ENCODE peak calls at places on chromosomes 3 and 15, in six cellular contexts. F is nephron progenitor cell, I is lower leg skin, E is OCI-LY7, T is Calu3, L is NB4. G is an unnamed sample.

GRCh38 chr3:150613709-150614480 is 10.8 kb downstream of the SELENOT start:
- DNase-seq in F (no peak), I (no peak), E (no peak), T (no peak), L (no peak), G (no peak)

GRCh38 chr3:159775372-159775961 is 213.2 kb upstream of the IL12A start:
- DNase-seq in F (peak), I (peak), E (no peak), T (peak), L (no peak), G (no peak)

GRCh38 chr3:158809642-158810041 is 7.8 kb downstream of the MFSD1 start:
- DNase-seq in F (no peak), I (no peak), E (no peak), T (no peak), L (peak), G (no peak)

GRCh38 chr3:195692361-195692700 is 28.4 kb upstream of the MUC20 start:
- DNase-seq in F (no peak), I (no peak), E (no peak), T (no peak), L (no peak), G (no peak)

GRCh38 chr3:108818404-108818803 is 4.2 kb upstream of the TRAT1 start:
- DNase-seq in F (peak), I (no peak), E (peak), T (peak), L (peak), G (no peak)

GRCh38 chr15:98070132-98070531 is 109.6 kb downstream of the ARRDC4 start:
- DNase-seq in F (no peak), I (no peak), E (no peak), T (no peak), L (no peak), G (no peak)

GRCh38 chr3:59764131-59764530 is 714.3 kb upstream of the CFAP20DC start:
- DNase-seq in F (no peak), I (no peak), E (no peak), T (no peak), L (no peak), G (no peak)

GRCh38 chr3:73621388-73621787 is 3.4 kb downstream of the PDZRN3 start:
- DNase-seq in F (no peak), I (no peak), E (no peak), T (no peak), L (no peak), G (no peak)

GRCh38 chr3:124395584-124396340 is 334.5 kb upstream of the UMPS start:
- DNase-seq in F (no peak), I (no peak), E (no peak), T (no peak), L (no peak), G (no peak)

GRCh38 chr15:64877435-64877834 is 34.3 kb upstream of the ANKDD1A start:
- DNase-seq in F (no peak), I (peak), E (no peak), T (no peak), L (peak), G (no peak)

GRCh38 chr15:69551391-69552056 is 98.9 kb downstream of the RPLP1 start:
- DNase-seq in F (no peak), I (no peak), E (no peak), T (peak), L (no peak), G (no peak)

GRCh38 chr15:77186518-77187095 is 115.7 kb upstream of the TSPAN3 start:
- DNase-seq in F (no peak), I (no peak), E (peak), T (peak), L (peak), G (no peak)

GRCh38 chr15:75904241-75904631 is 558 bp downstream of the FBXO22 start:
- DNase-seq in F (peak), I (no peak), E (peak), T (peak), L (peak), G (no peak)

DNA sequence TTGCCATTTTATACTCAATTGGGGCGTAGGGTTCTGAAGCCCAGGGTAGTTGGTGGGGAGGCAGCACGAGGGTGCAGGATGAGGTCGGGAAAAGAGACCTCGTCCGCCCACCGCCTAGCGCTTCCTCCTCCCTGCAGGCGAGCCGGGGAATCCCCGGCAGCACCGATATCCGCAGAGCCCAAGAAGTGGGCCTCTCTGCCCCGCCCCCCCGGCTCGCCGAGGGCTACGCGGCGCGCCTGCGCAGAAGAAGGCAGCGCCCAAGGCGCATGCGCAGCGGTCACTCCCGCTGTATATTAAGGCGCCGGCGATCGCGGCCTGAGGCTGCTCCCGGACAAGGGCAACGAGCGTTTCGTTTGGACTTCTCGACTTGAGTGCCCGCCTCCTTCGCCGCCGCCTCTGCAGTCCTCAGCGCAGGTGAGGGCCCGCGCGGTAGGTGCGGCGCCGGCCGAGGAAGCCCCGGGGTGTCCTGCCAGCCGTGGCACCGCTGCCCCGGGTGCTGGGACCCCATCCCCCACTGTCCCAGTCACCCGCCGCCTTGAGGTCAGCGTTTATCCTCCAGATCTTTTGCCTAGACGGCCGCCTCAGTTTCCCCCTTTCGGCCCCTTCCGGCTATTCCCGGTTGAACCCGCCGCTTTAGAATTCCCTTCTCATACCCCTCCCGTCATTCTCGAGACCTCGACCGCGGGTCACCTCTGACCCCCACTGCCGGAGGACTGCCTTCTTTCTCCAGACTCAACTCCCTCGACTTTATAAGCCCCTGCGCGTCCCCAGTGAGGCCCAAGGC is at the start of gene ALAS1:
- DNase-seq in F (peak), I (peak), E (peak), T (peak), L (peak), G (peak)
- TF ChIP-seq CTCF in F (peak), I (no peak), E (no peak), T (no peak), L (no peak), G (no peak)

DNA sequence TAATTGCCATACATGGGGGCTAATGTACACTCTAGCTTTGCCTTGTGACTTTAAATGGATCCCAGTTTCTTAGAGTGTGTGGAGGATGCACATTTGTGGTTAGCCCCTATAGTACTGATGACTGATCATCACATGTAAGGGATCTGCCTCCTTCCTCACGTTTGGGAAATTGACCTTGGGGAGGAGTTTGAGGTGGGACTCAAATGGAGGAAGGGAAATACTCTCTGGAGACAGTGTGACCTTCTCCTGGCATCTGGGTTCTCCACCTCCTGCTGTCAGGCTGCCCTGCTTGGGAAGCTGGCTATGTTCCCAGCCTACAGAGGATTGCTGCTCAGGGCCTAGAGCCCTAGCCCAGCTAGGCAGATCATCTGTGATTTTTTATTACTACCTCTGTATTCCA is 48.7 kb downstream of the PPM1L start:
- DNase-seq in F (no peak), I (peak), E (no peak), T (no peak), L (no peak), G (no peak)
- TF ChIP-seq CTCF in F (no peak), I (no peak), E (no peak), T (no peak), L (no peak), G (no peak)

GRCh38 chr3:128226794-128227399 is 73.6 kb downstream of the EEFSEC start:
- DNase-seq in F (peak), I (no peak), E (peak), T (peak), L (peak), G (peak)
- TF ChIP-seq CTCF in F (peak), I (no peak), E (peak), T (peak), L (peak), G (peak)

DNA sequence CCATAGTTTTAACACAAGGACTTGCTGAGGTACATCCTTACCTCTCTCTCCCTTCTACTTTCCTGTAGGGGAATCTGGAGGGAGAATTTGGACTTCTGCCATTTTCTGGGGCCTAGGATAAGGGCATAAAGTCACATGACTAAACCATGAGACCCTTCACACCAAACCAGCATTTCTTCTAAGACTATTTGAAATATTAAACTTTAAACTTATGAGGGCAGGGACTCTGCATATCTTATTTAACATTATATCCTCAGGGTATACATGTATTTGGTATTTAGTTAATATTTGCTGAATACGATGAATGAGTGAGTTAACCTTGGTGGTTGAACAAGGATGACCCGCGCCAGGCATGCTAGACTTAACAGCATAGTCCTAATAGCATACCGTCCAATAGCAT is 63.4 kb downstream of the USP13 start:
- DNase-seq in F (no peak), I (no peak), E (no peak), T (no peak), L (no peak), G (no peak)
- TF ChIP-seq CTCF in F (no peak), I (no peak), E (no peak), T (no peak), L (no peak), G (no peak)

DNA sequence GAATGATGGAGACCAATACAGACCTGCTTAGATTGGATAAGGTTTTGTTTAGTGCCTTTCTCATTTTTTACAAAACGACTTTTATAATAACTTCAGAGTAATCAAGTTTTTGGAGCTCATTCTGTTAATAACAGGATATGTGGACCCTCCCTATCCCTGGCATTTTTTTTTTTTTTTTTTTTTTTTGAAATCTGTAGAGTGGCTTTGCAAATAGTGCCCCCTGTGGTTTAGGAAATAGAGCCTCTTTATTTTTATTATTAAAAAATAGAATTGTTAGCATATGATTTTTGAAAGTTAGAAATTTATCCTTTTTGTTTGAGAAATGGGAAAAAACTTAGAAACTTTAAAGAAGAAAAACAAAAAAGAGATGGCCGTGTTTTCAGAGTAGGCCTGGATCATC is 11.4 kb downstream of the SKIL start:
- DNase-seq in F (no peak), I (no peak), E (no peak), T (no peak), L (no peak), G (no peak)
- TF ChIP-seq CTCF in F (no peak), I (no peak), E (peak), T (peak), L (no peak), G (peak)

GRCh38 chr3:14150491-14151230 is 25.8 kb downstream of the TMEM43 start:
- DNase-seq in F (no peak), I (peak), E (no peak), T (no peak), L (no peak), G (no peak)

GRCh38 chr3:14152963-14153355 is 25.4 kb downstream of the XPC start:
- DNase-seq in F (no peak), I (no peak), E (no peak), T (no peak), L (no peak), G (no peak)

GRCh38 chr3:14153663-14154062 is 24.7 kb downstream of the XPC start:
- DNase-seq in F (no peak), I (no peak), E (no peak), T (no peak), L (no peak), G (no peak)

GRCh38 chr3:14151471-14152083 is 26.7 kb downstream of the TMEM43 start:
- DNase-seq in F (no peak), I (no peak), E (no peak), T (no peak), L (no peak), G (no peak)

GRCh38 chr3:14152233-14152962 is 26.0 kb downstream of the XPC start:
- DNase-seq in F (no peak), I (no peak), E (peak), T (peak), L (peak), G (no peak)
- TF ChIP-seq CTCF in F (no peak), I (no peak), E (peak), T (no peak), L (peak), G (peak)

GRCh38 chr15:39478996-39479395 is 101.9 kb upstream of the THBS1 start:
- DNase-seq in F (no peak), I (no peak), E (no peak), T (no peak), L (no peak), G (no peak)

GRCh38 chr15:39479916-39480315 is 101.0 kb upstream of the THBS1 start:
- DNase-seq in F (no peak), I (no peak), E (no peak), T (no peak), L (peak), G (no peak)

GRCh38 chr15:39471791-39472190 is 109.1 kb upstream of the THBS1 start:
- DNase-seq in F (no peak), I (no peak), E (no peak), T (no peak), L (no peak), G (no peak)

GRCh38 chr15:39472661-39473657 is 107.9 kb upstream of the THBS1 start:
- DNase-seq in F (no peak), I (peak), E (no peak), T (no peak), L (no peak), G (no peak)

DNA sequence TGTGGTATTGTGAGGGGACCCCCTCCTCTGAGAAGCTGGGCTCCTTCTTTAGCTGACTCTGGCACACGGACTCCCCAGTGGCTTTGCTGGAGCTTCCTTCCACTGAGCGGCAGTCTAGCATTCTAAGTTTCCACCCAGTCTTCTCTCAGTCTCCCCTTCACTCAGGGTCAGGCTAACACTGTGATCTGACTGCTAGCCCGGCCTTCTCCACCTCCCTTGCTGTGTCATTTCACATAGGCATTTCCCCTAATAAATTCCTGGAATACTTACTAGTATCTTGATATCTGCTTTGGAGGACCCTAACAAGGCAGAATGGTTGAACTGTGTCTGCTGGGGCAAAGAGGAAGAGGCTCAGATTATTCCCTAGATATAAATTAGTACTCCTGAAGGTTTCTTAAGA is 106.2 kb upstream of the THBS1 start:
- DNase-seq in F (no peak), I (no peak), E (no peak), T (no peak), L (no peak), G (no peak)
- TF ChIP-seq CTCF in F (no peak), I (no peak), E (no peak), T (no peak), L (no peak), G (no peak)

DNA sequence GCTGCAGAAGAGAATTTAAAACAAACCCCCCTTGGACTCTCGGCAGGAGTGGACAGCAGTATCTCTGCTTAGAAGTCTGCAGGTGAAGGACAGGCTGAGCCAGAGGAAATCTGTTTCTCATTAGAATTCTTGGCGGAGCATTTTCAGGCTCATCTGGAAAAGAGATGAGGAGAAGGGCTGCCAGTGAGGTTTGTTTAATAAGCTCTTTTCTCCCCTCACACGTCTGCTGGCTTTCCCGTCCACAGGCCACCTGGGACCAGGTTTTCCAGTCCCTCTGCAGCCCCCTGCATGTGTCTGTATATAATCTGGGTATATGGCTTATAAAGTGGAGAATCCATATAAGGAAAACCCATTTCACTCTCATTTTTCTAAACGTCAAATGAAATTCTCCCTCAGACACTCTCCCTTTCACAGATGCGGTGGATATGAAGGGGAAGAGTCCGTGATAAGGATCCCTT is 155.4 kb upstream of the TPM1 start:
- DNase-seq in F (no peak), I (no peak), E (no peak), T (no peak), L (no peak), G (no peak)
- TF ChIP-seq CTCF in F (no peak), I (no peak), E (no peak), T (no peak), L (no peak), G (no peak)